ENCODE peak calls at places on chromosome 6, in seven cellular contexts. G is fibroblast of lung; F is right cardiac atrium; K is uterus; T is effector memory CD4-positive, alpha-beta T cell; W is stomach; N is CD8-positive, alpha-beta memory T cell. J is an unnamed sample.

GRCh38 chr6:133512410-133513016 is 271.4 kb downstream of the EYA4 start:
- DNase-seq in K (peak; percentile 23), W (peak; percentile 50), N (no peak), T (no peak), G (peak; percentile 36), F (peak; percentile 60), J (no peak)

GRCh38 chr6:112827793-112828192 is 480.7 kb downstream of the RFPL4B start:
- DNase-seq in F (peak; percentile 75), W (no peak), G (peak; percentile 30), T (no peak), K (no peak), N (no peak), J (peak; percentile 36)

GRCh38 chr6:32982702-32983492 is 14.5 kb downstream of the BRD2 start:
- DNase-seq in W (peak; percentile 48), F (no peak), T (no peak), N (no peak), G (no peak), K (no peak), J (no peak)

GRCh38 chr6:111872521-111873177 is 603 bp downstream of the FYN start:
- DNase-seq in N (peak; percentile 71), K (peak; percentile 71), F (peak; percentile 82), G (peak; percentile 25), T (peak; percentile 65), W (no peak), J (peak; percentile 46)

GRCh38 chr6:132888701-132889100 is 74.3 kb downstream of the RPS12 start:
- DNase-seq in N (no peak), F (no peak), W (no peak), T (no peak), G (peak; percentile 63), K (no peak), J (no peak)

GRCh38 chr6:99810295-99810694 is 183.7 kb downstream of the MCHR2 start:
- DNase-seq in W (no peak), F (no peak), T (no peak), N (no peak), K (no peak), G (no peak), J (no peak)

GRCh38 chr6:87700729-87701675 is 1.0 kb downstream of the AKIRIN2 start:
- DNase-seq in F (peak; percentile 68), T (peak; percentile 16), W (no peak), K (peak; percentile 30), G (peak; percentile 76), N (peak; percentile 21), J (peak; percentile 87)

GRCh38 chr6:159758031-159759001 is 3.5 kb upstream of the ACAT2 start:
- DNase-seq in N (no peak), G (peak; percentile 80), F (no peak), W (no peak), K (no peak), T (no peak), J (no peak)

GRCh38 chr6:92777146-92777740 is 642.1 kb downstream of the EPHA7 start:
- DNase-seq in K (no peak), T (no peak), G (peak; percentile 36), W (no peak), N (no peak), F (no peak), J (no peak)

GRCh38 chr6:169240125-169240524 is 13.5 kb downstream of the THBS2 start:
- DNase-seq in W (no peak), G (no peak), N (no peak), K (no peak), T (no peak), F (no peak), J (peak; percentile 29)

GRCh38 chr6:116220172-116220571 is 33.7 kb downstream of the TSPYL4 start:
- DNase-seq in W (no peak), G (peak; percentile 38), K (no peak), T (no peak), F (peak; percentile 65), N (no peak), J (no peak)

GRCh38 chr6:170110201-170111140 is 180.4 kb downstream of the DLL1 start:
- DNase-seq in W (peak; percentile 24), G (no peak), N (no peak), K (no peak), F (peak; percentile 47), T (no peak), J (peak; percentile 76)

GRCh38 chr6:144159231-144159630 is 8.9 kb downstream of the STX11 start:
- DNase-seq in G (no peak), K (no peak), N (no peak), F (no peak), T (no peak), W (no peak), J (no peak)

GRCh38 chr6:17064975-17065374 is 36.9 kb upstream of the STMND1 start:
- DNase-seq in K (no peak), F (no peak), W (no peak), T (no peak), N (no peak), G (no peak), J (no peak)

GRCh38 chr6:2429032-2429431 is 183.6 kb upstream of the GMDS start:
- DNase-seq in G (no peak), W (no peak), F (no peak), K (no peak), N (no peak), T (no peak), J (no peak)

GRCh38 chr6:137341721-137342195 is 122.6 kb upstream of the IFNGR1 start:
- DNase-seq in T (peak; percentile 18), F (peak; percentile 73), N (peak; percentile 57), K (no peak), W (peak; percentile 65), G (no peak), J (peak; percentile 69)

GRCh38 chr6:36025260-36025931 is 955 bp upstream of the SLC26A8 start:
- DNase-seq in F (no peak), T (no peak), G (peak; percentile 75), W (no peak), K (no peak), N (no peak), J (no peak)

GRCh38 chr6:106546322-106547052 is 82.8 kb downstream of the RTN4IP1 start:
- DNase-seq in K (no peak), T (no peak), N (no peak), F (no peak), G (peak; percentile 86), W (no peak), J (no peak)

GRCh38 chr6:97703661-97704060 is 420.6 kb upstream of the MMS22L start:
- DNase-seq in T (no peak), N (no peak), F (no peak), G (peak; percentile 34), W (no peak), K (no peak), J (no peak)

GRCh38 chr6:31115941-31116560 is 1.5 kb downstream of the PSORS1C1 start:
- DNase-seq in T (no peak), G (no peak), F (no peak), K (no peak), N (no peak), W (no peak), J (no peak)

GRCh38 chr6:31114970-31115849 is 610 bp downstream of the PSORS1C1 start:
- DNase-seq in T (no peak), F (no peak), W (no peak), N (no peak), G (peak; percentile 58), K (peak; percentile 42), J (no peak)

GRCh38 chr6:31112478-31112877 is at the start of gene C6orf15:
- DNase-seq in K (no peak), T (no peak), N (no peak), G (no peak), F (no peak), W (no peak), J (no peak)

GRCh38 chr6:31113861-31114539 is 600 bp upstream of the PSORS1C1 start:
- DNase-seq in W (no peak), F (no peak), K (no peak), N (no peak), G (peak; percentile 61), T (no peak), J (no peak)

GRCh38 chr6:31114540-31114876 is at the start of gene PSORS1C1:
- DNase-seq in N (no peak), W (peak; percentile 83), F (peak; percentile 95), K (peak; percentile 96), T (no peak), G (peak; percentile 97), J (peak; percentile 89)
- H3K4me3 ChIP-seq in N (no peak within 1 kb of the TSS), W (no peak within 1 kb of the TSS), F (peak within 1 kb of the TSS; percentile 16), K (peak within 1 kb of the TSS; percentile 25), T (no peak within 1 kb of the TSS), G (no peak within 1 kb of the TSS), J (no peak within 1 kb of the TSS)

GRCh38 chr6:80148220-80148619 is 41.7 kb downstream of the BCKDHB start:
- DNase-seq in K (no peak), F (no peak), T (no peak), G (no peak), N (no peak), W (no peak), J (no peak)

GRCh38 chr6:80154160-80154559 is 47.7 kb downstream of the BCKDHB start:
- DNase-seq in K (no peak), F (no peak), N (no peak), G (no peak), T (no peak), W (no peak), J (no peak)

GRCh38 chr6:80156204-80156603 is 49.7 kb downstream of the BCKDHB start:
- DNase-seq in T (no peak), W (no peak), G (no peak), K (no peak), N (no peak), F (no peak), J (no peak)

GRCh38 chr6:80145921-80146320 is 39.5 kb downstream of the BCKDHB start:
- DNase-seq in F (no peak), T (no peak), W (no peak), G (no peak), K (no peak), N (no peak), J (no peak)

DNA sequence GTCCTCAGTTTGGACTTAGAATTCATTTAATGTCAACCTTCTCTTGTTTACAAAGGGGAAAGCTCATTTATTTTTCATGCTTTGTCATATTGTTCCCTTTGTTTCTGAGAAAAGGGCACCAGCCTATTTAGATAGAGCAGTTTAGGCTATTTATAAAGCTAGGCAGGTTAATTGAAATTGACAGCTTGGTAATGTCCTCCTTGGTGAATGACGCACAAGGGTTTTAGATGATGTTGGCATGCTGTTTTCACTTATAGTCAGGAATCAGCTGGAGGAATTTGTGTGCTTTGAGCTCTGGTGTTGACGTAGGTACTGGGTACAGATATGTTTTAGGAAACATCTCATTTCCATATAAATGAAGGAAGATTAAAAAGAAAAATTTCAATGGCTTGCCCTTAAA is 45.2 kb downstream of the BCKDHB start:
- DNase-seq in N (no peak), G (no peak), F (no peak), T (no peak), K (no peak), W (no peak), J (no peak)
- H3K27ac ChIP-seq in N (no peak overlapping the region), G (no peak overlapping the region), F (no peak overlapping the region), T (no peak overlapping the region), K (no peak overlapping the region), W (no peak overlapping the region), J (no peak overlapping the region)

DNA sequence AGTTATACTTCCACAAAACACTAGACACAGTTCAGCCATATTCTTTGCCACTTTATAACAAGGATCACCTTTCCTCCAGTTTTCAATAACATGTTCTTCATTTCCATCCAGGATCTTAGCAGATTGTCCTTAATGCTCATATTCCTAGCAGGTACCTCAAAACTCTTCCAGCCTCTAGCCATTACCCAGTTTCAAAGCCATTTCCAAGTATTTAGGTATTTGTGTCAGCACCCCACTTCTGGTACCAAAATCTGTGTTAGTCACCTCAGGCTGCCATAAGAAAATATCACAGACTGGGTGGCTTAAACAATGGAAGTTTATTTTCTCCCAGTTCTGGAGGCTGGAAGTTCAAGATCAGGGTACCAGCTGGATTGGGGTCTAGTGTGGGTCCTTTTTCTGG is 23.2 kb upstream of the SLC22A23 start:
- DNase-seq in K (no peak), N (no peak), W (no peak), T (no peak), F (no peak), G (no peak), J (no peak)
- H3K4me3 ChIP-seq in K (no peak overlapping the region), N (no peak overlapping the region), W (no peak overlapping the region), T (no peak overlapping the region), F (no peak overlapping the region), G (no peak overlapping the region), J (no peak overlapping the region)

GRCh38 chr6:121620002-121620740 is 184.7 kb downstream of the GJA1 start:
- DNase-seq in W (no peak), F (no peak), N (no peak), K (no peak), G (no peak), T (no peak), J (no peak)
- H3K27ac ChIP-seq in W (no peak overlapping the region), F (no peak overlapping the region), N (no peak overlapping the region), K (peak overlapping the region; percentile 59), G (no peak overlapping the region), T (no peak overlapping the region), J (no peak overlapping the region)

J was measured in left lung.